ENCODE peak calls at places on chromosomes 13 and 19, in five cellular contexts. Z is stimulated activated CD8-positive, alpha-beta memory T cell treated with anti-CD3 and anti-CD28 coated beads, Interleukin-15, amount 100 ng/mL, for 1 hour; W is AG04450; K is Kasumi-1; H is IMR-90. X is an unnamed sample.

GRCh38 chr19:533485-534058 is 2.0 kb downstream of the CDC34 start:
- DNase-seq in Z (no peak), K (no peak), W (no peak), H (no peak), X (no peak)

GRCh38 chr13:109331898-109332297 is 454.5 kb downstream of the IRS2 start:
- DNase-seq in W (no peak), Z (no peak), H (peak; percentile 89), K (no peak), X (no peak)

GRCh38 chr13:110017379-110017778 is 231.0 kb upstream of the IRS2 start:
- DNase-seq in K (no peak), Z (no peak), W (peak; percentile 82), H (peak; percentile 95), X (no peak)

GRCh38 chr13:39527961-39528720 is 74.9 kb downstream of the LHFPL6 start:
- DNase-seq in H (peak; percentile 96), W (peak; percentile 85), K (no peak), Z (no peak), X (no peak)

GRCh38 chr19:5228932-5229777 is 111.5 kb downstream of the PTPRS start:
- DNase-seq in Z (no peak), W (no peak), H (no peak), K (no peak), X (no peak)

GRCh38 chr19:37855098-37855497 is 51.3 kb downstream of the WDR87 start:
- DNase-seq in Z (no peak), H (peak; percentile 17), K (no peak), W (no peak), X (no peak)

GRCh38 chr19:39419003-39419402 is 6.5 kb downstream of the PLEKHG2 start:
- DNase-seq in H (no peak), W (no peak), Z (no peak), K (no peak), X (no peak)

GRCh38 chr13:29805994-29806748 is 44.2 kb downstream of the UBL3 start:
- DNase-seq in W (no peak), H (no peak), Z (no peak), K (no peak), X (no peak)

GRCh38 chr19:15672580-15673175 is at the start of gene CYP4F12:
- DNase-seq in K (no peak), H (no peak), W (no peak), Z (no peak), X (no peak)

GRCh38 chr19:35549879-35550523 is 4.6 kb downstream of the TMEM147 start:
- DNase-seq in H (no peak), Z (no peak), W (no peak), K (no peak), X (no peak)

GRCh38 chr13:108426893-108427292 is 157.4 kb downstream of the TNFSF13B start:
- DNase-seq in Z (no peak), K (no peak), W (no peak), H (no peak), X (no peak)

GRCh38 chr13:23901365-23901764 is 4.1 kb upstream of the C1QTNF9B start:
- DNase-seq in Z (no peak), K (no peak), H (peak; percentile 61), W (no peak), X (no peak)

GRCh38 chr13:74819549-74819948 is 662.4 kb downstream of the TBC1D4 start:
- DNase-seq in W (no peak), Z (no peak), K (no peak), H (no peak), X (no peak)

GRCh38 chr13:51848674-51849073 is 3.7 kb upstream of the TMEM272 start:
- DNase-seq in W (no peak), K (no peak), Z (no peak), H (peak; percentile 67), X (no peak)